ENCODE peak calls at places on chromosomes 4 and X, in eight cellular contexts. G is tibial nerve, M is iPS DF 6.9, J is HTR-8/SVneo, I is RKO, Z is RWPE1, T is GM12865, C is testis. U is an unnamed sample.

GRCh38 chrX:50093627-50094026 is 107.2 kb downstream of the AKAP4 start:
- DNase-seq in T (no peak), M (no peak), Z (no peak), G (no peak), J (no peak), I (no peak), C (no peak), U (no peak)

GRCh38 chr4:69497081-69497480 is 1.4 kb upstream of the UGT2B4 start:
- DNase-seq in M (no peak), Z (no peak), I (peak), J (no peak), T (no peak), C (no peak), G (no peak), U (no peak)

GRCh38 chrX:13719192-13719856 is 15.1 kb downstream of the TRAPPC2 start:
- DNase-seq in I (no peak), Z (no peak), G (no peak), C (no peak), M (no peak), T (no peak), J (no peak), U (no peak)

GRCh38 chrX:134377537-134377936 is 82.4 kb upstream of the HPRT1 start:
- DNase-seq in T (peak), Z (no peak), M (no peak), J (no peak), C (peak), G (no peak), I (peak), U (no peak)

GRCh38 chrX:97027384-97027922 is 143.7 kb downstream of the RPA4 start:
- DNase-seq in T (no peak), M (no peak), J (no peak), Z (no peak), C (no peak), I (no peak), G (no peak), U (peak)

GRCh38 chr4:73867783-73868182 is 1.4 kb upstream of the CXCL1 start:
- DNase-seq in M (no peak), J (no peak), G (no peak), I (no peak), T (peak), C (no peak), Z (peak), U (no peak)

GRCh38 chrX:13778916-13779315 is 38.0 kb downstream of the GPM6B start:
- DNase-seq in I (peak), T (no peak), M (no peak), J (peak), G (no peak), Z (peak), C (no peak), U (no peak)

GRCh38 chrX:103687696-103688191 is 1.2 kb upstream of the MORF4L2 start:
- DNase-seq in Z (peak), I (peak), T (peak), J (peak), C (peak), G (peak), M (peak), U (peak)

GRCh38 chrX:1751781-1752180 is 136.9 kb downstream of the ASMT start:
- DNase-seq in I (no peak), T (no peak), J (no peak), Z (no peak), M (no peak), C (no peak), G (no peak), U (no peak)

GRCh38 chrX:41889317-41890025 is 33.9 kb downstream of the CASK start:
- DNase-seq in G (no peak), I (no peak), M (no peak), J (peak), Z (peak), C (no peak), T (no peak), U (no peak)

GRCh38 chr4:186724048-186724860 is 598 bp upstream of the FAT1 start:
- DNase-seq in T (no peak), G (no peak), Z (peak), J (peak), C (peak), M (no peak), I (peak), U (no peak)

GRCh38 chr4:113738251-113738650 is 23.3 kb downstream of the CAMK2D start:
- DNase-seq in M (no peak), C (no peak), G (no peak), Z (no peak), T (no peak), I (no peak), J (no peak), U (no peak)

GRCh38 chr4:56465599-56466295 is 1.7 kb upstream of the SRP72 start:
- DNase-seq in M (no peak), G (no peak), I (peak), Z (no peak), T (no peak), C (no peak), J (no peak), U (no peak)

GRCh38 chr4:24070117-24070516 is 180.3 kb upstream of the PPARGC1A start:
- DNase-seq in C (no peak), G (no peak), Z (peak), T (no peak), M (no peak), I (peak), J (peak), U (no peak)

GRCh38 chr4:173493041-173493440 is 37.0 kb downstream of the HAND2 start:
- DNase-seq in T (no peak), I (no peak), G (no peak), J (no peak), Z (no peak), C (no peak), M (no peak), U (no peak)

GRCh38 chrX:25083661-25084060 is 67.9 kb upstream of the ARX start:
- DNase-seq in T (no peak), Z (peak), M (no peak), J (no peak), C (no peak), G (no peak), I (peak), U (no peak)

GRCh38 chr4:76600447-76600846 is 165.4 kb downstream of the SHROOM3 start:
- DNase-seq in T (no peak), G (no peak), I (no peak), M (no peak), Z (no peak), J (no peak), C (no peak), U (no peak)

GRCh38 chr4:97576955-97577354 is 566.3 kb downstream of the STPG2 start:
- DNase-seq in T (no peak), I (no peak), G (no peak), C (no peak), Z (no peak), M (no peak), J (no peak), U (no peak)

GRCh38 chrX:106999002-106999975 is 723 bp downstream of the MORC4 start:
- DNase-seq in I (peak), C (peak), Z (peak), G (peak), J (peak), M (no peak), T (peak), U (no peak)

GRCh38 chrX:154046262-154046771 is 26.6 kb upstream of the IRAK1 start:
- DNase-seq in M (no peak), I (no peak), C (peak), G (peak), Z (no peak), T (no peak), J (no peak), U (no peak)

GRCh38 chr4:46586566-46586965 is 196.6 kb upstream of the GABRA2 start:
- DNase-seq in G (no peak), I (no peak), Z (no peak), T (no peak), J (no peak), C (no peak), M (no peak), U (no peak)